ENCODE peak calls at places on chromosomes 2 and 18, in nine cellular contexts. A, R, P, K, B, G, Q, W and D are unnamed samples.

GRCh38 chr2:239052046-239052445 is 204.2 kb downstream of the TWIST2 start:
- DNase-seq in R (no peak), K (no peak), P (no peak), B (no peak), G (no peak), W (no peak), Q (no peak), A (no peak), D (no peak)

GRCh38 chr2:126921066-126921465 is 22.4 kb downstream of the TEX51 start:
- DNase-seq in P (no peak), G (no peak), Q (no peak), W (no peak), B (no peak), K (no peak), A (no peak), R (no peak), D (no peak)

GRCh38 chr2:38581193-38582147 is 21.3 kb downstream of the HNRNPLL start:
- DNase-seq in W (peak; percentile 78), K (no peak), Q (peak; percentile 95), R (peak; percentile 90), P (peak; percentile 69), B (peak; percentile 34), A (peak; percentile 43), G (peak; percentile 64), D (peak; percentile 62)

GRCh38 chr18:79851489-79851888 is 53.8 kb downstream of the KCNG2 start:
- DNase-seq in G (no peak), Q (no peak), P (no peak), A (no peak), W (no peak), R (no peak), K (no peak), B (no peak), D (no peak)

GRCh38 chr2:196370386-196370785 is 199.0 kb upstream of the STK17B start:
- DNase-seq in A (no peak), R (no peak), Q (no peak), K (no peak), W (no peak), G (no peak), B (no peak), P (no peak), D (no peak)

GRCh38 chr18:27808678-27809077 is 368.3 kb downstream of the CDH2 start:
- DNase-seq in W (no peak), Q (no peak), R (no peak), A (no peak), P (no peak), G (no peak), K (no peak), B (no peak), D (no peak)

GRCh38 chr2:228039752-228040534 is 141.5 kb downstream of the SPHKAP start:
- DNase-seq in G (no peak), W (peak; percentile 20), P (peak; percentile 3), B (no peak), R (peak; percentile 26), A (peak; percentile 1), K (no peak), Q (peak; percentile 67), D (no peak)

GRCh38 chr2:113376248-113376934 is 61.1 kb upstream of the ZNG1B start:
- DNase-seq in P (no peak), Q (no peak), G (no peak), W (no peak), A (no peak), K (no peak), R (no peak), B (no peak), D (no peak)

GRCh38 chr2:219230201-219230540 is 565 bp downstream of the ANKZF1 start:
- DNase-seq in K (no peak), R (no peak), A (peak; percentile 53), P (peak; percentile 44), B (no peak), G (no peak), Q (peak; percentile 80), W (peak; percentile 40), D (no peak)

GRCh38 chr18:47826157-47827074 is 104.0 kb downstream of the SMAD2 start:
- DNase-seq in B (no peak), R (no peak), G (no peak), Q (no peak), K (no peak), A (no peak), P (peak; percentile 0), W (no peak), D (no peak)

GRCh38 chr2:29012211-29012681 is 31.1 kb downstream of the TOGARAM2 start:
- DNase-seq in Q (no peak), B (no peak), R (peak; percentile 35), K (no peak), G (no peak), P (peak; percentile 16), W (peak; percentile 38), A (no peak), D (no peak)

GRCh38 chr2:140929866-140930265 is 1201.0 kb downstream of the LRP1B start:
- DNase-seq in W (no peak), P (no peak), Q (no peak), A (peak; percentile 4), K (no peak), R (peak; percentile 23), B (no peak), G (no peak), D (no peak)

GRCh38 chr2:104825124-104825865 is 28.6 kb upstream of the POU3F3 start:
- DNase-seq in W (no peak), R (no peak), P (no peak), G (no peak), K (no peak), B (no peak), A (no peak), Q (no peak), D (no peak)

GRCh38 chr2:69099541-69099940 is 86.6 kb downstream of the ANTXR1 start:
- DNase-seq in B (no peak), W (peak; percentile 49), R (peak; percentile 40), P (no peak), K (no peak), A (peak; percentile 45), G (no peak), Q (no peak), D (no peak)

GRCh38 chr2:158753561-158754302 is 41.4 kb upstream of the DAPL1 start:
- DNase-seq in G (peak; percentile 39), P (peak; percentile 57), A (peak; percentile 50), Q (peak; percentile 88), B (peak; percentile 42), R (peak; percentile 79), K (no peak), W (peak; percentile 68), D (peak; percentile 22)

GRCh38 chr2:136031716-136032115 is 46.3 kb upstream of the DARS1 start:
- DNase-seq in P (no peak), A (no peak), W (no peak), Q (no peak), G (no peak), R (no peak), B (no peak), K (no peak), D (no peak)

GRCh38 chr18:49778826-49779465 is 34.4 kb downstream of the ACAA2 start:
- DNase-seq in B (no peak), P (no peak), R (no peak), K (no peak), W (no peak), G (no peak), A (no peak), Q (no peak), D (no peak)

GRCh38 chr2:152336103-152336853 is 1.3 kb downstream of the FMNL2 start:
- DNase-seq in W (peak; percentile 38), R (peak; percentile 60), Q (peak; percentile 74), K (no peak), B (peak; percentile 55), P (peak; percentile 46), A (no peak), G (no peak), D (no peak)

GRCh38 chr2:64361151-64361938 is 92.6 kb upstream of the LGALSL start:
- DNase-seq in Q (no peak), K (no peak), G (no peak), R (no peak), A (no peak), W (no peak), B (no peak), P (no peak), D (no peak)

GRCh38 chr2:64367444-64367843 is 86.5 kb upstream of the LGALSL start:
- DNase-seq in B (no peak), Q (no peak), P (no peak), A (no peak), K (no peak), W (no peak), G (no peak), R (no peak), D (no peak)

GRCh38 chr2:64363140-64363539 is 90.8 kb upstream of the LGALSL start:
- DNase-seq in A (no peak), G (no peak), R (no peak), Q (no peak), W (no peak), P (no peak), K (no peak), B (no peak), D (no peak)

GRCh38 chr2:64362562-64363026 is 91.4 kb upstream of the LGALSL start:
- DNase-seq in P (no peak), W (no peak), B (no peak), Q (no peak), R (no peak), G (no peak), A (no peak), K (no peak), D (no peak)

GRCh38 chr2:64363848-64364247 is 90.1 kb upstream of the LGALSL start:
- DNase-seq in R (no peak), W (no peak), Q (peak; percentile 61), P (no peak), A (no peak), B (no peak), G (no peak), K (no peak), D (no peak)
- TF ChIP-seq CTCF in R (no peak), W (no peak), Q (peak; percentile 52), P (no peak), A (no peak), B (no peak), G (no peak), K (no peak), D (no peak)

GRCh38 chr2:9737053-9737875 is 106.0 kb upstream of the TAF1B start:
- DNase-seq in W (peak; percentile 21), K (no peak), A (no peak), G (no peak), B (no peak), Q (no peak), P (no peak), R (no peak), D (no peak)
- TF ChIP-seq CTCF in W (peak; percentile 3), K (no peak), A (no peak), G (peak; percentile 23), B (no peak), Q (peak; percentile 31), P (no peak), R (no peak), D (peak; percentile 59)

GRCh38 chr2:20916604-20917286 is 93.8 kb upstream of the LDAH start:
- DNase-seq in W (peak; percentile 25), Q (peak; percentile 12), K (no peak), R (peak; percentile 9), P (no peak), G (no peak), B (no peak), A (peak; percentile 21), D (no peak)
- TF ChIP-seq CTCF in W (no peak), Q (peak; percentile 62), K (no peak), R (peak; percentile 20), P (no peak), G (peak; percentile 27), B (peak; percentile 10), A (peak; percentile 36), D (peak; percentile 8)

DNA sequence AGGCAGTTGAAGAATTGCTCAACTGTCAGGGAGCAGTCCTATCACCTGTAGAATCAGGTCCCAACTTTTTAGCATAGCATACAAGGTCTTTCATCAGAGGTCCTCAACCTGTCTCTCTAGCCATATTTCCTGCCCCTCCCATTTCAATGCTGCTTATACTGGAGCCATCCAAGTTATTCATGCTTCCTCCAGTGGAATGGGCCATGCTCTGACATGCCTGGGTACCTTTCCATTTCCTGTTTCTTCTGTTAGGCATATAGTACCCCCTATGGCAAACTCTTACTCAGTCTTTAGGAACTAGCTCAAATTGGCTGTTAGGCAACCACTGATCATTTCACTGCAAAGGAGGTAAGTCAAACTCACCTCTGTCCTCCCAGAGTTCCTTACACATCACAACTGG is 51.0 kb upstream of the ABCA12 start:
- DNase-seq in R (no peak), B (no peak), A (no peak), G (no peak), K (no peak), Q (no peak), W (no peak), P (no peak), D (no peak)
- TF ChIP-seq CTCF in R (no peak), B (no peak), A (no peak), G (no peak), K (no peak), Q (no peak), W (no peak), P (no peak), D (no peak)